ENCODE peak calls at places on chromosome 11, in seven cellular contexts. J is sigmoid colon; K is WERI-Rb-1; V is tibial artery; N is naive thymus-derived CD4-positive, alpha-beta T cell; M is right atrium auricular region; Z is mammary epithelial cell. F is an unnamed sample.

GRCh38 chr11:70226967-70227366 is 23.9 kb downstream of the FADD start:
- DNase-seq in J (no peak), K (peak; percentile 37), V (no peak), N (no peak), M (no peak), Z (no peak), F (no peak)

GRCh38 chr11:88414385-88414861 is 76.9 kb upstream of the CTSC start:
- DNase-seq in J (peak; percentile 72), K (no peak), V (peak; percentile 32), N (peak; percentile 44), M (no peak), Z (peak; percentile 46), F (peak; percentile 23)

GRCh38 chr11:3970101-3970500 is 114.6 kb downstream of the STIM1 start:
- DNase-seq in J (no peak), K (no peak), V (no peak), N (no peak), M (no peak), Z (no peak), F (no peak)

GRCh38 chr11:67647471-67647870 is 3.1 kb downstream of the ACY3 start:
- DNase-seq in J (no peak), K (no peak), V (no peak), N (no peak), M (no peak), Z (no peak), F (no peak)

GRCh38 chr11:95863486-95864140 is 60.3 kb downstream of the MTMR2 start:
- DNase-seq in J (no peak), K (no peak), V (no peak), N (no peak), M (no peak), Z (no peak), F (no peak)

GRCh38 chr11:126416542-126417090 is 61.1 kb downstream of the ST3GAL4 start:
- DNase-seq in J (peak; percentile 96), K (no peak), V (peak; percentile 86), N (peak; percentile 54), M (peak; percentile 92), Z (no peak), F (peak; percentile 67)

GRCh38 chr11:70251583-70252285 is 18.8 kb upstream of the PPFIA1 start:
- DNase-seq in J (no peak), K (no peak), V (no peak), N (no peak), M (no peak), Z (peak; percentile 51), F (no peak)

GRCh38 chr11:36265793-36266628 is 23.2 kb downstream of the COMMD9 start:
- DNase-seq in J (peak; percentile 68), K (peak; percentile 59), V (peak; percentile 27), N (peak; percentile 35), M (no peak), Z (peak; percentile 29), F (no peak)

GRCh38 chr11:58286249-58286648 is 18.2 kb upstream of the OR10W1 start:
- DNase-seq in J (no peak), K (no peak), V (no peak), N (no peak), M (no peak), Z (peak; percentile 40), F (no peak)

GRCh38 chr11:21475276-21475675 is 717.6 kb upstream of the ANO5 start:
- DNase-seq in J (no peak), K (no peak), V (no peak), N (no peak), M (no peak), Z (no peak), F (no peak)

DNA sequence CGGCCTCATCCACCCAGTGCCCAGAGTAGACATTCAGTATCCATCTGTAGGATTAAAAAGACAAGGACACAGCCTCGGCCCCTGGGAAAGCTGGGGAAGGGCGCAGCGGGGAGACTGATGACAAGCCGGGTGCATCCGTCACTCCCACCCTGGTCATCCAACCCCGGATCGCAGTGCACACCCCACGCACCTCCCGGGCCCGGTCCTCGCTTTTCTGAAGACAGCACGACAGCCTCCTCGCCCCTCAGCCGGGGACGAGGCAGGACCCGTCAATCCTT is 1.1 kb downstream of the FCHSD2 start:
- DNase-seq in J (no peak), K (peak; percentile 30), V (peak; percentile 37), N (peak; percentile 5), M (no peak), Z (peak; percentile 9), F (no peak)
- H3K36me3 ChIP-seq in J (no peaks in the 10 kb centered on the region), K (peaks cover 20% of the 10 kb centered on the region), V (no peaks in the 10 kb centered on the region), N (peaks cover 7% of the 10 kb centered on the region), M (peaks cover 14% of the 10 kb centered on the region), Z (no peaks in the 10 kb centered on the region), F (no peaks in the 10 kb centered on the region)

DNA sequence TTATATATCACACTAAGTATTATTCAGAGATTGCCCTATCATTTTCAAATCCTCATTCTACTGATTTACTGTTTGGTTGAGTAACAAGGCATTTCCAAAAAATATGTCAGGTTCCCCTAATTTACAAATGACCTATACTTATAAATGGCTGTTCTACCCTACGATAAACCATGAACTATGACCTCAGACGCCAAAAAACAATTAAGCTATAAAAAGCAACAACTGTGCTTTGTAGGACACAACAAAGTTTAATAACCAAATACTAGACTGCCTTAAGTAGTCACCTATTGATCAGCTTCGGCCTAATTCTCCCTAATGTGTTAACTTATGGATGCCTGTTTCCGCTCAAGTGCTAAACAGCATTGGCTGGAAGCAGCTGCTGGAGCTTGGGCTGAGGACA is 53.2 kb downstream of the PICALM start:
- DNase-seq in J (no peak), K (no peak), V (no peak), N (no peak), M (no peak), Z (no peak), F (no peak)
- H3K36me3 ChIP-seq in J (peaks cover 6% of the 10 kb centered on the region), K (peaks cover 30% of the 10 kb centered on the region), V (peaks cover 31% of the 10 kb centered on the region), N (peaks cover 8% of the 10 kb centered on the region), M (peaks cover 59% of the 10 kb centered on the region), Z (peaks cover 34% of the 10 kb centered on the region), F (peaks cover 47% of the 10 kb centered on the region)

DNA sequence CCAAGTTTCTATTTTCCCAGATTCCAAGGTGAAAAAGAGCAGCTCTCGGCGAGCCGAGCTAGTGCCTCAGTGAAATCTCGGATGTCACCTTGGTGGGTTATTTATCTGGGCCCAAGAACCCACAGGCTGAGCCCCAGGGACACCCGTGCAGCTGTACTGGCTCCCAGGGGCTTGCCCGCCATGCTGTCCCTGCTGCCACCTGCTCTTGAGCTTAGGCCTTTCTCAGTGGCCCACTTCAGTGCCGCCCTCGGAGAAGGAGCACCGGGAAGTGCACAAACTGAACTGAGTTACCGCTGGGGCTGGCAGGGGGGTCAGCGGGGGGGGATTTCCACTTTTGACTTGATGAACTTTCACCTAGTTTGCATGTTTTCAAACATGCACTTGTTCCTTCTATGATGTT is 27.9 kb downstream of the CPT1A start:
- DNase-seq in J (no peak), K (no peak), V (no peak), N (no peak), M (no peak), Z (no peak), F (no peak)
- H3K36me3 ChIP-seq in J (peaks cover 40% of the 10 kb centered on the region), K (no peaks in the 10 kb centered on the region), V (peaks cover 30% of the 10 kb centered on the region), N (peaks cover 41% of the 10 kb centered on the region), M (peaks cover 47% of the 10 kb centered on the region), Z (no peaks in the 10 kb centered on the region), F (no peaks in the 10 kb centered on the region)

GRCh38 chr11:65445101-65445603 is 22.6 kb downstream of the NEAT1 start:
- DNase-seq in J (no peak), K (no peak), V (no peak), N (no peak), M (peak; percentile 65), Z (peak; percentile 41), F (peak; percentile 49)

GRCh38 chr11:65445604-65446445 is 23.2 kb downstream of the NEAT1 start:
- DNase-seq in J (peak; percentile 76), K (no peak), V (no peak), N (no peak), M (peak; percentile 71), Z (no peak), F (peak; percentile 74)

GRCh38 chr11:65444314-65445051 is 21.9 kb downstream of the NEAT1 start:
- DNase-seq in J (peak; percentile 76), K (no peak), V (no peak), N (no peak), M (peak; percentile 74), Z (peak; percentile 36), F (no peak)

GRCh38 chr11:65440831-65441499 is 18.4 kb downstream of the NEAT1 start:
- DNase-seq in J (peak; percentile 66), K (no peak), V (no peak), N (no peak), M (peak; percentile 58), Z (no peak), F (peak; percentile 23)

DNA sequence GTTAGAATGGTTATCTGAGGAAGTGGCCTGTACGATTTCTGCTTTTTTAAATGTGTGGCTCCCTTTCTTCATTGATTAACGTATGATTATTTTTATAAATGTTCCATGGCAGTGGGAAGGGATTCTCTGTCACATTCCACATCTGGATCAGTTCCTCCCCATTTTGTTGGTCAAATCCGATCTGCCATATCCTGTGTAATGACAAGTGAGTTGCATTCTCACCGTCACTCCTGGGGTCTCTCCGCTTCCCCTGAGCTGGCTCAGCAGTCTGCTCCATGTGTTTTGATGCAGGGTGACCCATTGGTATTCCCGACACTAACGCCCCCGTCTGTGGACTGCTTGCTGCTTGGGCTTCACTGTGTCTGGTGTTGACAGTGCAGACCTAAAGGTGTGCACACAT is 20.4 kb downstream of the NEAT1 start:
- DNase-seq in J (no peak), K (no peak), V (no peak), N (no peak), M (peak; percentile 65), Z (no peak), F (no peak)
- H3K36me3 ChIP-seq in J (peaks cover 38% of the 10 kb centered on the region), K (no peaks in the 10 kb centered on the region), V (peaks cover 75% of the 10 kb centered on the region), N (peaks cover 30% of the 10 kb centered on the region), M (peaks cover 71% of the 10 kb centered on the region), Z (peaks cover 21% of the 10 kb centered on the region), F (peaks cover 11% of the 10 kb centered on the region)

DNA sequence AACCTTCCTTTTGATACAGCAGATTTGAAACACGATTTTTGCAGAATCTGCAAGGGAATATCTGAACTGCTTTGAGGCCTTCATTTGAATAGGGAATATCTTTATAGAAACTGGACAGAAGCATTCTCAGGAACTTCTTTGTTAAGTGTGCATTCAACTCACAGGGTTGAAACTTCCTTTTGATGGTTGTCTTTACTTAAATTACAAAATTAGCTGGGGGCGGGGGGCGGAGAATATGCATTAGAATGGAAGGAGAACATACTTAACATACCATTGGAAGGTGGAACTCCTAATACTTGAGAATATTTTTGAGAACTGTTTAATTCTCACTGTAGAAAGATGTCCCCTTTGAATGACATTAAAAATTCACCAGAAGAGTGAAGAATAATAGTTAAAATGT is 104.4 kb downstream of the TRIM51G start:
- DNase-seq in J (no peak), K (no peak), V (no peak), N (no peak), M (no peak), Z (no peak), F (no peak)
- H3K36me3 ChIP-seq in J (no peaks in the 10 kb centered on the region), K (no peaks in the 10 kb centered on the region), V (no peaks in the 10 kb centered on the region), N (no peaks in the 10 kb centered on the region), M (no peaks in the 10 kb centered on the region), Z (no peaks in the 10 kb centered on the region), F (no peaks in the 10 kb centered on the region)

GRCh38 chr11:68892576-68892975 is 11.1 kb downstream of the MRPL21 start:
- DNase-seq in J (no peak), K (no peak), V (no peak), N (no peak), M (no peak), Z (no peak), F (no peak)
- H3K36me3 ChIP-seq in J (peaks cover 52% of the 10 kb centered on the region), K (peaks cover 70% of the 10 kb centered on the region), V (peaks cover 50% of the 10 kb centered on the region), N (peaks cover 68% of the 10 kb centered on the region), M (peaks cover 61% of the 10 kb centered on the region), Z (peaks cover 31% of the 10 kb centered on the region), F (peaks cover 62% of the 10 kb centered on the region)

GRCh38 chr11:12217879-12218278 is 107.5 kb downstream of the MICAL2 start:
- DNase-seq in J (no peak), K (no peak), V (no peak), N (no peak), M (no peak), Z (no peak), F (no peak)
- H3K36me3 ChIP-seq in J (peaks cover 10% of the 10 kb centered on the region), K (no peaks in the 10 kb centered on the region), V (peaks cover 63% of the 10 kb centered on the region), N (no peaks in the 10 kb centered on the region), M (peaks cover 33% of the 10 kb centered on the region), Z (peaks cover 64% of the 10 kb centered on the region), F (no peaks in the 10 kb centered on the region)

GRCh38 chr11:81570669-81571068 is 1163.0 kb downstream of the FAM181B start:
- DNase-seq in J (no peak), K (no peak), V (no peak), N (no peak), M (no peak), Z (no peak), F (no peak)
- H3K36me3 ChIP-seq in J (no peaks in the 10 kb centered on the region), K (no peaks in the 10 kb centered on the region), V (no peaks in the 10 kb centered on the region), N (no peaks in the 10 kb centered on the region), M (no peaks in the 10 kb centered on the region), Z (no peaks in the 10 kb centered on the region), F (no peaks in the 10 kb centered on the region)

F was measured in gastrocnemius medialis.